ENCODE peak calls at places on chromosomes 16 and 17, in seven cellular contexts. Y, P, B, G, F, J and D are unnamed samples.

GRCh38 chr17:55072910-55073309 is 104.3 kb downstream of the STXBP4 start:
- DNase-seq in G (no peak), Y (no peak), P (no peak), B (no peak), J (no peak), F (no peak), D (no peak)

GRCh38 chr16:3907586-3907985 is 27.1 kb upstream of the CREBBP start:
- DNase-seq in P (no peak), B (no peak), Y (no peak), G (no peak), J (peak; percentile 68), F (no peak), D (no peak)

GRCh38 chr17:77846531-77847085 is 111.9 kb upstream of the TNRC6C start:
- DNase-seq in G (no peak), B (no peak), P (no peak), Y (no peak), F (no peak), J (no peak), D (no peak)

GRCh38 chr16:87255866-87256265 is 61.3 kb downstream of the C16orf95 start:
- DNase-seq in F (no peak), G (no peak), J (no peak), B (no peak), P (no peak), Y (no peak), D (no peak)

GRCh38 chr17:40458001-40458791 is 14.9 kb downstream of the IGFBP4 start:
- DNase-seq in Y (no peak), J (peak; percentile 61), P (no peak), G (no peak), F (no peak), B (no peak), D (peak; percentile 94)

GRCh38 chr17:49890852-49891251 is 43.0 kb upstream of the TAC4 start:
- DNase-seq in J (peak; percentile 84), F (no peak), P (no peak), B (no peak), Y (no peak), G (no peak), D (no peak)

GRCh38 chr17:40452074-40452787 is 9.0 kb downstream of the IGFBP4 start:
- DNase-seq in J (no peak), P (peak; percentile 77), F (no peak), B (no peak), Y (no peak), G (no peak), D (peak; percentile 85)

GRCh38 chr17:64448665-64449512 is at the start of gene MILR1:
- DNase-seq in F (no peak), J (no peak), Y (no peak), P (peak; percentile 69), G (peak; percentile 21), B (peak; percentile 3), D (no peak)

GRCh38 chr16:58548378-58548777 is 33.1 kb downstream of the SETD6 start:
- DNase-seq in Y (no peak), B (no peak), F (no peak), J (no peak), P (no peak), G (no peak), D (no peak)

GRCh38 chr16:54462151-54462651 is 175.6 kb upstream of the IRX3 start:
- DNase-seq in J (no peak), G (no peak), P (no peak), F (no peak), Y (no peak), B (no peak), D (peak; percentile 65)

GRCh38 chr17:57911834-57912673 is 43.2 kb downstream of the CUEDC1 start:
- DNase-seq in J (no peak), F (no peak), P (peak; percentile 94), B (no peak), Y (no peak), G (peak; percentile 96), D (peak; percentile 67)

GRCh38 chr16:85046957-85047866 is 19.6 kb downstream of the KIAA0513 start:
- DNase-seq in F (no peak), P (no peak), J (no peak), B (no peak), G (no peak), Y (no peak), D (no peak)

GRCh38 chr17:81509048-81509686 is 3.4 kb downstream of the ACTG1 start:
- DNase-seq in G (no peak), J (peak; percentile 62), P (no peak), Y (no peak), B (no peak), F (no peak), D (peak; percentile 39)

GRCh38 chr16:27892879-27893278 is 170.6 kb downstream of the GSG1L start:
- DNase-seq in B (no peak), P (no peak), G (no peak), J (peak; percentile 79), F (no peak), Y (no peak), D (no peak)

GRCh38 chr16:18041864-18042834 is 294.4 kb downstream of the NPIPA8 start:
- DNase-seq in P (no peak), F (no peak), G (no peak), B (no peak), Y (no peak), J (no peak), D (no peak)

GRCh38 chr16:31407406-31407805 is 14.3 kb downstream of the ITGAD start:
- DNase-seq in Y (no peak), F (no peak), J (no peak), P (no peak), B (no peak), G (no peak), D (no peak)

GRCh38 chr16:2720719-2721633 is 952 bp upstream of the PRSS27 start:
- DNase-seq in Y (peak; percentile 75), G (peak; percentile 49), P (peak; percentile 81), J (peak; percentile 99), B (peak; percentile 85), F (no peak), D (peak; percentile 78)